ENCODE peak calls at places on chromosomes 7 and 10, in six cellular contexts. T is psoas muscle; A is IMR-90; B is fibroblast of lung; S is neural progenitor cell; D is CD4-positive, alpha-beta memory T cell. V is an unnamed sample.

GRCh38 chr7:65731129-65731528 is 141.7 kb upstream of the VKORC1L1 start:
- DNase-seq in A (no peak), D (no peak), B (no peak), S (no peak), T (no peak), V (no peak)

GRCh38 chr7:26705567-26705966 is 158.8 kb downstream of the SKAP2 start:
- DNase-seq in A (peak; percentile 97), S (no peak), B (peak; percentile 91), D (no peak), T (no peak), V (no peak)

GRCh38 chr10:98253499-98253898 is 14.5 kb downstream of the LOXL4 start:
- DNase-seq in D (no peak), A (no peak), B (no peak), T (no peak), S (no peak), V (no peak)

GRCh38 chr10:96720422-96721206 is at the start of gene PIK3AP1:
- DNase-seq in T (peak; percentile 70), S (peak; percentile 71), B (no peak), D (peak; percentile 19), A (no peak), V (peak; percentile 74)

GRCh38 chr10:74855027-74855426 is 28.6 kb downstream of the KAT6B start:
- DNase-seq in T (no peak), B (no peak), D (no peak), S (no peak), A (no peak), V (no peak)

GRCh38 chr7:158583143-158583542 is 4.5 kb downstream of the PTPRN2 start:
- DNase-seq in A (no peak), S (no peak), T (no peak), B (no peak), D (no peak), V (no peak)

GRCh38 chr7:151769189-151769821 is 107.6 kb downstream of the PRKAG2 start:
- DNase-seq in D (peak; percentile 67), B (no peak), S (no peak), T (peak; percentile 26), A (no peak), V (no peak)

GRCh38 chr10:9786576-9786975 is 1231.1 kb upstream of the CELF2 start:
- DNase-seq in S (no peak), A (peak; percentile 77), B (peak; percentile 94), D (no peak), T (no peak), V (no peak)

GRCh38 chr10:125091891-125092290 is 68.5 kb downstream of the CTBP2 start:
- DNase-seq in A (no peak), B (no peak), T (no peak), D (no peak), S (no peak), V (no peak)

GRCh38 chr10:79074732-79075131 is 6.0 kb downstream of the ZMIZ1 start:
- DNase-seq in A (no peak), S (peak; percentile 71), B (no peak), D (no peak), T (no peak), V (no peak)

GRCh38 chr7:29141981-29142380 is 4.4 kb downstream of the CPVL start:
- DNase-seq in B (no peak), S (no peak), T (no peak), A (no peak), D (no peak), V (no peak)

GRCh38 chr7:87628780-87629569 is 777 bp downstream of the RUNDC3B start:
- DNase-seq in D (peak; percentile 24), S (peak; percentile 62), T (peak; percentile 57), A (no peak), B (peak; percentile 15), V (no peak)

GRCh38 chr10:69007260-69007659 is 18.7 kb downstream of the KIFBP start:
- DNase-seq in T (no peak), S (no peak), D (no peak), B (no peak), A (no peak), V (no peak)

GRCh38 chr7:18906901-18907300 is 210.5 kb downstream of the TWIST1 start:
- DNase-seq in T (no peak), S (peak; percentile 18), B (no peak), D (no peak), A (no peak), V (no peak)

GRCh38 chr10:111974325-111974724 is 209.2 kb downstream of the GPAM start:
- DNase-seq in A (no peak), D (no peak), B (no peak), S (no peak), T (no peak), V (no peak)

DNA sequence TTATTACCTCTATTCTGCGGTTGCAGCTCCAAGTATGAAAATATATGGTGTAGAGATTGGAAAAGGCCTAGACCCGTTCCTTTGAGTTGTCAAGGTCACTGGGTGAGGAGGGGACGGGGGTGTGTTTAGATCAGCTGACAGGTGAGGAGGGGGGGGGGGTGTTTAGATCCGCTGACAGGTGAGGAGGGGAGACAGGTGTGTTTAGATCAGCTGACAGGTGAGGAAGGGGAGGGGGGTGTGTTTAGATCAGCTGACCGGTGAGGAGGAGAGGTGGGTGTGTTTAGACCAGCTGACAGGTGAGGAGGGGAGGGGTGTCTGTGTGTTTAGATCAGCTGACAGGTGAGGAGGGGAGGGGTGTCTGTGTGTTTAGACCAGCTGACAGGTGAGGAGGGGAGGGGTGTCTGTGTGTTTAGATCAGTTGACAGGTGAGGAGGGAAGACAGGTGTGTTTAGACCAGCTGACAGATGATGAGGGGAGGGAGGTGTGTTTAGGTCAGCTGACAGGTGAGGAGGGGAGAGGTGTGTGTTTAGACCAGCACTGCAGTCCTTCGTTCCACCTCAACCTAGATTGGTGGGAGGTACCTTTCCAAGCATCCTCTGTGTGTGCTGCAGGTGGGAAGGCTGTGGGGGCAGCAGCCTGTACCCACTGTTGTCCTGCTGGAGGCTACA is 655.0 kb upstream of the ADARB2 start:
- DNase-seq in T (no peak), B (no peak), S (no peak), D (no peak), A (no peak), V (peak; percentile 75)
- H3K4me3 ChIP-seq in T (no peak overlapping the region), B (no peak overlapping the region), S (no peak overlapping the region), D (no peak overlapping the region), A (no peak overlapping the region), V (no peak overlapping the region)

DNA sequence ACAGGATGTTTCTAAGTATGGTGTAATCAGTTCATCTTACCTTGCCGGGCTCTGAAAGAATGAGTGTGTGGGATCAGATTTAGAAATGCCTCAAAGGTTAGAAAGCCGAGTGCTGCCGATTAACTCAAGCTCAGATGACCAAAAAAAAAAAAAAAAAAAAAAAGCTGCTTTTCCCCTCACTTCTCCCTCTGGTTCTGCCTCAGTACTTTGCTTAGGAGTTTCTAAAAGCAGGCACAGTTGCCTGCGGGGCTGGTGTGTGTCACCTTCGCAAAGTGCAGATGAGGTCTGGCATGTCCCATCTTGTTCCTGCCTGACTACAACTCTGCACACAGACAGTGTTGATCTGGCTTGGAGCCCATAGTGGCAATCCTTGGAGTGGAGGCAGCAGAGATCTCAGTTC is 47.0 kb downstream of the KIAA1217 start:
- DNase-seq in T (peak; percentile 78), S (peak; percentile 30), A (no peak), D (no peak), B (peak; percentile 80), V (no peak)
- H3K27ac ChIP-seq in T (peak overlapping the region; percentile 87), S (peak overlapping the region; percentile 90), A (no peak overlapping the region), D (no peak overlapping the region), B (no peak overlapping the region), V (peak overlapping the region; percentile 16)

DNA sequence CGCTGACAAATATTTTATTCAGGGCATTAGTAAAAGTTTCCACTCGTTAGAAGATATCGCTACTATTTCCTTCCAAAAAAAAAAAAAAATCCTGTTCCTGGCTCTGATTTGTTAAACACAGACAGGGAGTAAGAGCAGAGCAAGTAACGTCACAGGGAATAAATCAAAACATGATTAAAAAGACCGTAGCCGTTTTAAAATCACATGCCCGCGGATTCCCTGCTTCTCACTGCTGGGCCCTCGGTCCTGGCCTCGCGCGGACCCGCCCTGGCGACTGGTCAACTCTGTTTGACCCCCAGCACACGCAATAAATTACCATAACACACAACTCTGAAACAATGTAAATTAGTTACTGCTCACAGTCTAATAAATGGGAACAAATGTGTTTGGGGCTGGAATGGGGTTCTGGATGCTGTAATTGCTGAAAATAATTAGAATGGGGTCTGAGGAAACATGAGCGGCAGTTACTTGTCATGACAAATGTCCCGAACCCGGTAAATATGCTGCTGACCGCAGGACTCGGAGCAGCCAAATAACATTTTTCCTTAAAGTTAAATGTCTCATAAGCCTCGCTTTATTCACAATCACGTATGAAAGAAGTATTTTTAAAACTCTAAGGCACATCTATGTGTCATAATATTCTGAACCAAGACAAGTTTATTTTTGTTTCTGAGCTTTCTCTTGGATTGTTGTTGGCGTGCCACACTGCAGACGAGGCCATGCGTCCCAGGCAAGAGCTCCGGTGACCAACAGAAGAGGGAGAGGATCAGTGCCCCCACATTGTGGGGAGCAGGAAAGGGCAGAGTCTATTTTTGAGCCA is 17.9 kb downstream of the EBF3 start:
- DNase-seq in S (no peak), D (no peak), A (peak; percentile 38), T (peak; percentile 69), B (no peak), V (no peak)
- H3K4me3 ChIP-seq in S (no peak overlapping the region), D (no peak overlapping the region), A (no peak overlapping the region), T (peak overlapping the region; percentile 49), B (no peak overlapping the region), V (peak overlapping the region; percentile 62)

GRCh38 chr10:48633381-48634197 is 28.7 kb upstream of the ARHGAP22 start:
- DNase-seq in T (no peak), A (no peak), B (no peak), D (no peak), S (no peak), V (no peak)
- H3K27ac ChIP-seq in T (no peak overlapping the region), A (no peak overlapping the region), B (no peak overlapping the region), D (no peak overlapping the region), S (no peak overlapping the region), V (peak overlapping the region; percentile 57)

GRCh38 chr7:74612015-74612829 is 45.3 kb upstream of the GTF2I start:
- DNase-seq in S (peak; percentile 18), A (no peak), D (no peak), B (peak; percentile 59), T (no peak), V (no peak)

GRCh38 chr7:74604326-74605020 is 53.0 kb upstream of the GTF2I start:
- DNase-seq in S (no peak), B (no peak), A (no peak), T (peak; percentile 91), D (no peak), V (no peak)

GRCh38 chr7:74606101-74606908 is 51.2 kb upstream of the GTF2I start:
- DNase-seq in T (peak; percentile 78), D (peak; percentile 22), B (peak; percentile 34), A (no peak), S (peak; percentile 49), V (no peak)

GRCh38 chr7:74606909-74607255 is 50.6 kb upstream of the GTF2I start:
- DNase-seq in B (no peak), T (no peak), A (no peak), S (no peak), D (no peak), V (no peak)
- H3K4me3 ChIP-seq in B (no peak overlapping the region), T (peak overlapping the region; percentile 61), A (no peak overlapping the region), S (peak overlapping the region; percentile 36), D (peak overlapping the region; percentile 43), V (peak overlapping the region; percentile 72)

DNA sequence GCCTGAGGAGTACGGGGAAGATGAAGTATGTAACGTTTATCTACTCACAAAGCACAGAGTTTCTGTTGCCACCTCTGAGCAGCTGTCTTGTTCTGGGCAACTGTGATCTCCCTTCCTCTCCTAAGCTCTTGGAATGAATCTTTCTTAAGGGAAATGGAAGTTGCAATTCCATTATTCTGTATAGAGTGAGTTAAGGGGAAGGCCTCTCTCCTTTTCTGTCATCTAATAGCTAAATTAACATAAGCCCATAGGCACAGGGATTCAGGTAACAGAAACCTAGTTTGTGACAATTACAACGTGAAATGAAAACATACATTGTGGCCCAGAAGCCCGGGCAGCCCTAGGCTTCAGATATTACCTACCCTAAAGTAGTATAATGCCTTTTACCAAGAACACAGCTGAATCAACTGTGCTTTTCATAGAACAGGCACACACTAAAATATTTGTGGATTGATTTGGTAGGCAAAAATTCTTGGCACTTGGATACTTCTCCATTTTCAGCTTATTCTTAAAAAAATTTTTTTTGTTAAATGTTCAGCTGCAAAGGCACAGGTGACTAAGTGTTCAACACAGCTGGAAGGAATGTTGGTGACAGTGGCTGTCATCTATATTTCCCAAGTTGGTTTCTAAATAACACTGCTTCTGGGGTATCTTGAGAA is 3.8 kb upstream of the PDCD4 start:
- DNase-seq in S (no peak), T (no peak), A (no peak), B (no peak), D (no peak), V (no peak)
- H3K27ac ChIP-seq in S (no peak overlapping the region), T (no peak overlapping the region), A (no peak overlapping the region), B (no peak overlapping the region), D (peak overlapping the region; percentile 98), V (peak overlapping the region; percentile 19)

V was measured in coronary artery.